ENCODE peak calls at places on chromosomes 2 and 18, in seven cellular contexts. S is tibial nerve, P is tibial artery, O is astrocyte of the spinal cord, R is retinal pigment epithelial cell, Y is lower lobe of right lung, F is fibroblast of lung. D is an unnamed sample.

GRCh38 chr18:75089748-75090327 is 119.1 kb downstream of the PTGR3 start:
- DNase-seq in S (no peak), P (no peak), O (no peak), R (no peak), Y (no peak), F (no peak), D (no peak)

GRCh38 chr2:146523218-146523617 is 1321.6 kb upstream of the ACVR2A start:
- DNase-seq in S (no peak), P (no peak), O (peak; percentile 6), R (no peak), Y (no peak), F (peak; percentile 7), D (no peak)

GRCh38 chr2:239443666-239444567 is 43.1 kb upstream of the HDAC4 start:
- DNase-seq in S (no peak), P (no peak), O (peak; percentile 13), R (no peak), Y (no peak), F (peak; percentile 73), D (no peak)

GRCh38 chr18:22210331-22210754 is 41.0 kb downstream of the GATA6 start:
- DNase-seq in S (no peak), P (no peak), O (peak; percentile 53), R (no peak), Y (no peak), F (peak; percentile 83), D (peak; percentile 51)

GRCh38 chr2:240792658-240793312 is 27.2 kb downstream of the KIF1A start:
- DNase-seq in S (no peak), P (no peak), O (no peak), R (no peak), Y (no peak), F (no peak), D (peak; percentile 40)

GRCh38 chr2:96241901-96242611 is 23.7 kb downstream of the TMEM127 start:
- DNase-seq in S (peak; percentile 40), P (no peak), O (peak; percentile 54), R (no peak), Y (peak; percentile 61), F (peak; percentile 80), D (no peak)

GRCh38 chr2:211014376-211014775 is 458.0 kb downstream of the CPS1 start:
- DNase-seq in S (no peak), P (no peak), O (no peak), R (no peak), Y (no peak), F (no peak), D (no peak)

GRCh38 chr2:121648611-121649401 is 456 bp downstream of the CLASP1 start:
- DNase-seq in S (peak; percentile 35), P (peak; percentile 76), O (peak; percentile 62), R (no peak), Y (peak; percentile 74), F (peak; percentile 73), D (peak; percentile 71)

GRCh38 chr2:160574472-160575140 is 81.0 kb upstream of the RBMS1 start:
- DNase-seq in S (no peak), P (no peak), O (peak; percentile 71), R (peak; percentile 78), Y (no peak), F (peak; percentile 92), D (no peak)

GRCh38 chr18:6624271-6624670 is 105.2 kb upstream of the ARHGAP28 start:
- DNase-seq in S (no peak), P (no peak), O (peak; percentile 70), R (no peak), Y (no peak), F (peak; percentile 81), D (no peak)

GRCh38 chr18:49761771-49762170 is 51.6 kb downstream of the ACAA2 start:
- DNase-seq in S (no peak), P (no peak), O (no peak), R (no peak), Y (no peak), F (no peak), D (no peak)

GRCh38 chr18:48084041-48084757 is 153.7 kb upstream of the SMAD2 start:
- DNase-seq in S (no peak), P (no peak), O (no peak), R (no peak), Y (no peak), F (no peak), D (no peak)

GRCh38 chr2:241541564-241542277 is 16.8 kb upstream of the BOK start:
- DNase-seq in S (no peak), P (no peak), O (no peak), R (no peak), Y (no peak), F (no peak), D (no peak)

GRCh38 chr2:158255257-158255656 is 153.6 kb downstream of the UPP2 start:
- DNase-seq in S (no peak), P (no peak), O (no peak), R (no peak), Y (no peak), F (no peak), D (no peak)

GRCh38 chr2:66488946-66489345 is 54.0 kb downstream of the MEIS1 start:
- DNase-seq in S (no peak), P (no peak), O (no peak), R (no peak), Y (no peak), F (no peak), D (no peak)

GRCh38 chr2:97731274-97732050 is 18.1 kb downstream of the ZAP70 start:
- DNase-seq in S (no peak), P (peak; percentile 48), O (no peak), R (no peak), Y (no peak), F (no peak), D (no peak)

GRCh38 chr2:97733341-97734035 is 20.1 kb downstream of the ZAP70 start:
- DNase-seq in S (no peak), P (no peak), O (no peak), R (no peak), Y (no peak), F (no peak), D (no peak)

GRCh38 chr2:97730245-97730644 is 16.9 kb downstream of the ZAP70 start:
- DNase-seq in S (no peak), P (no peak), O (peak; percentile 42), R (no peak), Y (no peak), F (peak; percentile 31), D (no peak)

GRCh38 chr2:97734061-97734912 is 20.9 kb downstream of the ZAP70 start:
- DNase-seq in S (no peak), P (peak; percentile 53), O (no peak), R (no peak), Y (no peak), F (no peak), D (no peak)

DNA sequence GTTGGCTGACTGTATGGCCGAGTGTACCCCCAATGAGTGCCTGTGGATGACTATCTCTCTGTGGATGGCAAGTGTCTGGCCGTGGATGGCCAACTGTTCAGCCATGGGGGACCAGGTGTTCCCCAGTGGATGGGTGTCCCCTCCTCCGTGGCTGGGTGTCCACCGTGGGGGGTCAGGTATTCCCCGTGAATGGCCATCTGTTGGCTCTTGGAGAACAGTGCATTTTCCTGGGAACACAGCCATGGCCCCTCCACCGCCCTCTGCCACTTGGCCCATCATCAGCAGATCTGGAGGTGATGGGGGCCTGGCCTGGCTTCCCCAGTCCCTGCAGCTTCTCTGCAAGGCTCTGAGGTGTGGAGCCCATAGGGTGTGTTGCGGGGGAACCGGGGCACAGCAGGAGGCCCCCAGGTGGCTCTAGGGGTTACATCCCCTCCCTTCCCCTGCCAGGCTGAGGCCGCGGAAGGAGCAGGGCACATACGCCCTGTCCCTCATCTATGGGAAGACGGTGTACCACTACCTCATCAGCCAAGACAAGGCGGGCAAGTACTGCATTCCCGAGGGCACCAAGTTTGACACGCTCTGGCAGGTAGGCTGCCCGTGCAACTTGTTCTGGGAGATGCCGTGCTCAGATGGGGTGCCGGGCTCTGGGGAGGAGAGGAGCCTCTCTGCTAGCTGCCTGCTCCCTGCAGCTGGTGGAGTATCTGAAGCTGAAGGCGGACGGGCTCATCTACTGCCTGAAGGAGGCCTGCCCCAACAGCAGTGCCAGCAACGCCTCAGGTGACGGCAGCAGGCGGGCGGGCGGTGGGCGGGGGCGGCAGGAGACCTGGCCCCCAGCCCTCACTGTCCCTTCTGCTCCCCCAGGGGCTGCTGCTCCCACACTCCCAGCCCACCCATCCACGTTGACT is 19.3 kb downstream of the ZAP70 start:
- DNase-seq in S (no peak), P (peak; percentile 43), O (no peak), R (no peak), Y (no peak), F (no peak), D (no peak)
- H3K4me3 ChIP-seq in S (no peak overlapping the region), P (no peak overlapping the region), O (no peak overlapping the region), R (no peak overlapping the region), Y (no peak overlapping the region), F (no peak overlapping the region), D (no peak overlapping the region)

GRCh38 chr2:48530033-48530804 is at the start of gene STON1:
- DNase-seq in S (peak; percentile 53), P (peak; percentile 81), O (peak; percentile 38), R (no peak), Y (peak; percentile 50), F (peak; percentile 57), D (peak; percentile 49)

GRCh38 chr2:48532824-48533223 is 2.9 kb downstream of the STON1 start:
- DNase-seq in S (no peak), P (no peak), O (no peak), R (no peak), Y (no peak), F (peak; percentile 28), D (no peak)

GRCh38 chr2:48532174-48532573 is 2.2 kb downstream of the STON1 start:
- DNase-seq in S (no peak), P (no peak), O (no peak), R (no peak), Y (no peak), F (no peak), D (no peak)

GRCh38 chr2:48529676-48530032 is 300 bp upstream of the STON1 start:
- DNase-seq in S (no peak), P (no peak), O (no peak), R (no peak), Y (no peak), F (no peak), D (no peak)

GRCh38 chr2:48531141-48531648 is 1.2 kb downstream of the STON1 start:
- DNase-seq in S (no peak), P (no peak), O (peak; percentile 91), R (peak; percentile 92), Y (no peak), F (peak; percentile 85), D (no peak)
- H3K4me3 ChIP-seq in S (peak overlapping the region; percentile 72), P (peak overlapping the region; percentile 79), O (peak overlapping the region; percentile 68), R (peak overlapping the region; percentile 65), Y (peak overlapping the region; percentile 76), F (peak overlapping the region; percentile 79), D (peak overlapping the region; percentile 63)

DNA sequence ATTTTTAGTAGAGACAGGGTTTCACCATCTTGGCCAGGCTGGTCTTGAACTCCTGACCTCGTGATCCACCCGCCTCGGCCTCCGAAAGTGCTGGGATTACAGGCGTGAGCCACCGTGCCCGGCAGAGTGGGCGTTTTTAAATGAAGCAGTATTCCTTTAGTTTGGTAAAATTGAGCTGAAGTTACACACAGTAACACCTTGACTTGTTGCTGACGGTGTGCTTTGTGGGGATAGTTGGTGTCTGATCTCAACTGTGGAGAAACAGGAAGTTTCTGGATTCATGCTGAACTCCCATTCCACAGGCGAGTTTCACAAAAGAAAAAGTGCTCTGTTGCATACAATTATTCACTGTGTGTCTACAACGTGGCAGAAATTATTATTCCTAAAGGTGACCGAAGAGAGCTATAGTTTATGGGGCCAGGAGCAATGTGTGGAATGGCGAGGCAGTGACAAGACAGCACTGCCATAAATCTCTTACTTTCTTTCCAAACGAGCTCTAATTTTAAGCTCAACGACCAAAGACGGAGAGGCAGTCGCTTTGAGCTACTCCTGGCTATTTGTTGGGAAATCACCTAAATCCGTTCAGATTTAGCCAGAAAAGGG is 480 bp upstream of the CABYR start:
- DNase-seq in S (no peak), P (no peak), O (no peak), R (no peak), Y (no peak), F (no peak), D (no peak)
- H3K4me3 ChIP-seq in S (peak overlapping the region; percentile 59), P (peak overlapping the region; percentile 59), O (peak overlapping the region; percentile 69), R (peak overlapping the region; percentile 74), Y (peak overlapping the region; percentile 55), F (peak overlapping the region; percentile 54), D (peak overlapping the region; percentile 42)

GRCh38 chr2:45003586-45004568 is 5.4 kb downstream of the SIX2 start:
- DNase-seq in S (no peak), P (no peak), O (no peak), R (no peak), Y (no peak), F (no peak), D (no peak)
- H3K4me3 ChIP-seq in S (peak overlapping the region; percentile 34), P (no peak overlapping the region), O (peak overlapping the region; percentile 18), R (peak overlapping the region; percentile 27), Y (peak overlapping the region; percentile 27), F (no peak overlapping the region), D (no peak overlapping the region)

D was measured in right lobe of liver.